ENCODE peak calls at places on chromosomes 5 and 9, in five cellular contexts. Y is transverse colon, K is sigmoid colon, F is breast epithelium, B is stomach. L is an unnamed sample.

GRCh38 chr5:78483809-78484521 is 123.5 kb downstream of the SCAMP1 start:
- DNase-seq in Y (no peak), F (no peak), B (no peak), K (no peak), L (no peak)

GRCh38 chr9:135810806-135811575 is 96.4 kb downstream of the CAMSAP1 start:
- DNase-seq in Y (no peak), F (no peak), B (no peak), K (no peak), L (no peak)

GRCh38 chr9:17509698-17510097 is 69.2 kb upstream of the SH3GL2 start:
- DNase-seq in K (no peak), Y (no peak), B (no peak), F (no peak), L (no peak)

GRCh38 chr9:92607773-92608172 is 62.2 kb downstream of the IPPK start:
- DNase-seq in K (no peak), F (no peak), Y (no peak), B (no peak), L (no peak)

GRCh38 chr5:93925321-93925720 is 183.9 kb upstream of the POU5F2 start:
- DNase-seq in K (no peak), B (no peak), F (no peak), Y (no peak), L (no peak)

GRCh38 chr5:141507387-141508091 is 18.7 kb downstream of the PCDHGC5 start:
- DNase-seq in K (peak), B (no peak), F (no peak), Y (no peak), L (no peak)

GRCh38 chr5:118956727-118957126 is 31.6 kb downstream of the DTWD2 start:
- DNase-seq in B (no peak), K (no peak), F (no peak), Y (no peak), L (no peak)

GRCh38 chr9:98491778-98492177 is 217.0 kb downstream of the GABBR2 start:
- DNase-seq in Y (no peak), F (no peak), K (no peak), B (no peak), L (no peak)

GRCh38 chr9:104108315-104108714 is 14.2 kb downstream of the SMC2 start:
- DNase-seq in Y (no peak), B (no peak), K (no peak), F (no peak), L (no peak)

GRCh38 chr5:154086641-154087040 is 47.9 kb downstream of the MFAP3 start:
- DNase-seq in B (no peak), Y (no peak), K (no peak), F (no peak), L (no peak)

GRCh38 chr5:125928663-125929062 is 494.5 kb upstream of the GRAMD2B start:
- DNase-seq in K (no peak), Y (no peak), F (no peak), B (no peak), L (no peak)

GRCh38 chr5:116084231-116084630 is 594 bp upstream of the COMMD10 start:
- DNase-seq in K (no peak), Y (peak), B (peak), F (no peak), L (peak)

GRCh38 chr5:68991279-68991678 is 102.5 kb upstream of the SLC30A5 start:
- DNase-seq in B (no peak), Y (no peak), F (no peak), K (no peak), L (no peak)

GRCh38 chr9:33446507-33447403 is 638 bp downstream of the AQP3 start:
- DNase-seq in B (peak), Y (peak), F (no peak), K (no peak), L (peak)

GRCh38 chr5:94893404-94894145 is 275.1 kb downstream of the SLF1 start:
- DNase-seq in Y (no peak), F (no peak), B (no peak), K (no peak), L (no peak)

GRCh38 chr5:167816354-167816753 is 475.1 kb upstream of the WWC1 start:
- DNase-seq in F (no peak), Y (no peak), B (no peak), K (no peak), L (no peak)

GRCh38 chr5:87121315-87122170 is 146.1 kb upstream of the RASA1 start:
- DNase-seq in Y (peak), K (no peak), B (no peak), F (peak), L (no peak)

GRCh38 chr5:65199988-65200668 is 281.6 kb downstream of the ADAMTS6 start:
- DNase-seq in F (no peak), Y (no peak), B (no peak), K (no peak), L (no peak)

GRCh38 chr9:136949817-136950655 is 2.0 kb upstream of the LCN12 start:
- DNase-seq in Y (peak), F (peak), B (peak), K (peak), L (peak)
- TF ChIP-seq POLR2AphosphoS5 in Y (peak), F (peak), B (peak), K (peak), L (peak)

DNA sequence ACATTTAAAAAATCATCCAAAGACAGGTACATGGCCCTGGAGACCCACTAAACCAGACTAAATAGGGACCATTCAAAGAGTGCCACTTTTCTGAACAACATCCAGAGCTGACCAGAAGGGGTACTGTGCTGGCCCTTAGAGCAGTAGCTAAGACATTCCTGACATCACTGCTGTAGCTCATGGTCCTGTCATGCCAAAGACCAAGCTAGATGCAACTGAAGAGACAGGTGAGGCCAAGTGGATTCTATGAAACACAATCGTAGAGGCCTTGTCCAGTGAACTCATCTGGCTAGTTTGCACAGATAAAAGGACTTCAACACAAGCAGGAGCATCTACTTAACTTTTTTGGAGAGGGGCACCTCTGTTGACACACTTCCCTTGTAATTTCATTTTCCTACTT is 43.3 kb downstream of the G3BP1 start:
- DNase-seq in Y (no peak), F (no peak), K (no peak), B (no peak), L (no peak)
- TF ChIP-seq POLR2A in Y (no peak), F (no peak), K (no peak), B (no peak), L (no peak)

GRCh38 chr5:39058984-39059565 is 15.1 kb downstream of the RICTOR start:
- DNase-seq in K (no peak), F (no peak), B (no peak), Y (no peak), L (no peak)
- H3K27ac ChIP-seq in K (no peak), F (no peak), B (no peak), Y (no peak), L (no peak)

GRCh38 chr5:14201325-14202061 is 58.4 kb downstream of the TRIO start:
- DNase-seq in F (no peak), B (no peak), K (no peak), Y (no peak), L (no peak)
- TF ChIP-seq POLR2AphosphoS5 in F (no peak), B (no peak), K (no peak), Y (no peak), L (no peak)

DNA sequence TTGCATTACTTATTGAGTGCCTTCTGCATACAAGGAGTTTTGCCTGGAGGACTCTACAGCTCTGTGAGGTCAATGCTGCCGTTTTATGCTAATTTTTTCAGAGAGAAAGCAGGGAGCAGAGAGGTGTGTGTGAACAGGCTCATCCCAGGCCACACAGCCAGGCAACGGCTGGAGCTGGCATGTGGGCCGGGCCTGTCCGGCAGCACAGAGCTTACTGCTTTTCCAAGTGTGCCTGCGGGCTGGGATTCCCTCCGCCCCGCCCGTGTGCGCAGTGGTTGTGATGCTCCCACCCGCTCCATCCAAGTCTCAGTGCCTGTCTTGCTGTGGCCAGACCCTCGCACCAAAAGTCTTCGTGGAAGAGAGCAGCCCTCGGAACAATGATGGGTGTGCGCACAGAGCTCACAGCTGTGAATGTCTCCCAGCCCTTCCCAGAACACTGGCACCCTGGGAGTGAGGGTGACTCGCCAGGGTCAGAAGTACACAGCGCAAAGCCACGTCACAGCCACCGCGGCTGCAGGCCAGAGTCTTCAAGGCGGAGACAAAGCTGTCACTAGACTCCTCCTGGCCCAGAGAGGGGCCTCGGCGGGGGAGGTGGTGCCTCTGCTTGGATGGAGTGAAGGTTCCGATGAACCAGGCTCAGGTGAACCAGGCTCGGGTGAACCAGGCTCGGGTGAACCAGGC is 82.8 kb downstream of the COL5A1 start:
- DNase-seq in F (no peak), B (no peak), Y (no peak), K (peak), L (no peak)
- TF ChIP-seq POLR2A in F (no peak), B (no peak), Y (no peak), K (no peak), L (no peak)

DNA sequence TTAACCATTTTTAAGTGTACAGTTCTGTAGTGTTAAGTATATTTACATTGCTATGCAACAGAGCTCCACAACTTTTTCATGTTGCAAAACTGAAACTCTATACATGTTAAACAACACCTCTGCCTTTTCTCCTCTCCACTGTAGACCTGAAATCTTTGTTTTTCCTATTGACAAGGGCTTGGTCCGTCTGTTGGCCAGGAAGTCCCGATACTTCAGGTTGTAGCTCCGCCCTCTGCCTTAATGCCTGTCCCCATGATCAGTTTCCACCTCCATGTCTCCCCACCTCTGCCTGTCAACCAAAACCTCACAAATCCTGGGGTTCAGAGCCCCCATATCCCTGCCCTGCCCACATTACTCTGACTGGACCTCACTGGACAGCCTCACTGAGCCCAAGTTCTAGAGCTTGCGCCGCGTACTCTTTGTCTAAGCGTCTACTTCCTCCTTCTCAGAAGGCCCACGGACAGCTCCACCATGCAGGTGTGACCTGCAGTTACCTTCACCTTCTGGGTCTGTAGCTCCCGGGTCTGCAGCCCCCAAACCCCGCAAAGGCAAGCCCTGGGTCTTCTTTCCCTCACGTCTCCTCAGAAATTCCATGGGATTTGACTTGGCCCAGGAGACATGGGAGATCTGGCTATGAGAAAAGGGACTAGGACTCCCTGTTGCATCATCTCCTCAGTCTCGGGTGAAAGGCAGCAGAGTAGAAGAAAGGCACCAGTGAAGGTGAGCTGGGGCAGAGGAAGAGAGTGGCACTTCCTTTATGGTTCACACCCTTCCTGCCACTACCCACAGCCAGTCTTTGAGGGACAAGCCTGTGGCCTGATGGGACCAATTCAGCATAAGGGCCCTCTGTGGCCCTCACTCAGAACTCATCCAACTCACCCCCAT is 8.0 kb downstream of the GLIPR2 start:
- DNase-seq in F (no peak), B (no peak), Y (no peak), K (no peak), L (no peak)
- H3K27ac ChIP-seq in F (no peak), B (peak), Y (peak), K (peak), L (no peak)

GRCh38 chr5:40755407-40756365 is at the start of gene TTC33:
- DNase-seq in B (peak), K (peak), Y (peak), F (peak), L (peak)

GRCh38 chr5:40754381-40755092 is 1.2 kb downstream of the TTC33 start:
- DNase-seq in K (no peak), Y (no peak), F (no peak), B (no peak), L (no peak)

GRCh38 chr5:40757400-40757799 is 1.6 kb upstream of the TTC33 start:
- DNase-seq in B (no peak), K (no peak), Y (no peak), F (no peak), L (no peak)

DNA sequence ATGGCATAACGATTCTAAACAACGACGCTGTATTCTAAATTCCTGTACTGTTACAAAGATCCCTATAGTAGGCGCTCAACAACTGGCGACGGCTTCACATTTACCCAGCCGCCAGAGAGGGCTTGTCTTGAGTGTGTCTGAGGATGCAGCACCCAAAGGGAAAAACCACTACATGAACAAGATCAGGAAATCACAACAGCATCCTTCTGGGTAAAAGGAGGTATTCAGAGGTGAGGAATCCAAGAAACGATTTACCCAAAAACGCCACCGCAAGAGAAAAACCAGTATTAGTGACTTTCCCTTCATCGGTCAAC is 711 bp downstream of the TTC33 start:
- DNase-seq in Y (peak), F (peak), B (peak), K (peak), L (peak)
- TF ChIP-seq POLR2AphosphoS5 in Y (peak), F (no peak), B (peak), K (peak), L (no peak)

GRCh38 chr9:133514475-133515239 is 10.1 kb downstream of the MYMK start:
- DNase-seq in Y (no peak), K (no peak), B (no peak), F (no peak), L (no peak)
- TF ChIP-seq POLR2A in Y (no peak), K (no peak), B (no peak), F (no peak), L (no peak)

GRCh38 chr9:99807276-99807852 is 14.3 kb upstream of the NR4A3 start:
- DNase-seq in K (peak), Y (peak), B (peak), F (peak), L (peak)
- H3K27ac ChIP-seq in K (no peak), Y (no peak), B (no peak), F (peak), L (no peak)

GRCh38 chr5:67969631-67970030 is 245.9 kb upstream of the PIK3R1 start:
- DNase-seq in Y (no peak), B (no peak), F (no peak), K (no peak), L (no peak)
- TF ChIP-seq POLR2AphosphoS5 in Y (no peak), B (no peak), F (no peak), K (no peak), L (no peak)

L was measured in prostate gland.